ENCODE peak calls at places on chromosomes 6 and 20, in nine cellular contexts. K is H9, D is tibial artery, Y is stomach, P is upper lobe of right lung, C is heart left ventricle, M is neural progenitor cell, H is body of pancreas, O is right lobe of liver. B is an unnamed sample. For H3K4me1, the result is how much of the 10 kb centered on the place peaks cover.

GRCh38 chr20:4507288-4507719 is 214.4 kb upstream of the PRND start:
- DNase-seq in K (no peak), D (no peak), Y (no peak), P (no peak), C (no peak), M (no peak), H (no peak), O (no peak), B (no peak)

GRCh38 chr20:38229376-38230252 is 30.9 kb downstream of the KIAA1755 start:
- DNase-seq in K (no peak), D (no peak), Y (no peak), P (no peak), C (peak), M (peak), H (no peak), O (no peak), B (no peak)

GRCh38 chr6:116461563-116462507 is 660 bp downstream of the CALHM6 start:
- DNase-seq in K (peak), D (no peak), Y (peak), P (peak), C (peak), M (peak), H (peak), O (peak), B (peak)

GRCh38 chr6:57294829-57295228 is 22.6 kb upstream of the PRIM2 start:
- DNase-seq in K (no peak), D (peak), Y (no peak), P (no peak), C (no peak), M (no peak), H (no peak), O (no peak), B (no peak)

GRCh38 chr20:164618-165017 is 7.4 kb downstream of the DEFB127 start:
- DNase-seq in K (no peak), D (no peak), Y (no peak), P (no peak), C (no peak), M (no peak), H (no peak), O (no peak), B (no peak)

GRCh38 chr6:75588947-75589346 is 12.7 kb upstream of the SENP6 start:
- DNase-seq in K (no peak), D (no peak), Y (no peak), P (no peak), C (no peak), M (no peak), H (no peak), O (no peak), B (no peak)

GRCh38 chr6:12160350-12160749 is 129.8 kb upstream of the EDN1 start:
- DNase-seq in K (no peak), D (peak), Y (no peak), P (no peak), C (no peak), M (no peak), H (no peak), O (no peak), B (no peak)

GRCh38 chr20:19773471-19773870 is 15.4 kb downstream of the RIN2 start:
- DNase-seq in K (no peak), D (no peak), Y (no peak), P (no peak), C (no peak), M (no peak), H (no peak), O (no peak), B (no peak)

GRCh38 chr6:86357877-86358276 is 579.5 kb upstream of the HTR1E start:
- DNase-seq in K (no peak), D (no peak), Y (no peak), P (no peak), C (no peak), M (peak), H (no peak), O (no peak), B (no peak)

GRCh38 chr6:127328043-127328442 is 15.4 kb downstream of the ECHDC1 start:
- DNase-seq in K (no peak), D (no peak), Y (no peak), P (no peak), C (no peak), M (no peak), H (no peak), O (no peak), B (no peak)

GRCh38 chr6:143232849-143233248 is 172.2 kb downstream of the AIG1 start:
- DNase-seq in K (peak), D (no peak), Y (peak), P (no peak), C (no peak), M (peak), H (no peak), O (no peak), B (no peak)

GRCh38 chr6:102749210-102749971 is 1355.9 kb downstream of the GRIK2 start:
- DNase-seq in K (no peak), D (no peak), Y (no peak), P (no peak), C (no peak), M (no peak), H (no peak), O (no peak), B (no peak)

GRCh38 chr6:156757849-156758248 is 19.3 kb upstream of the ARID1B start:
- DNase-seq in K (no peak), D (no peak), Y (no peak), P (no peak), C (no peak), M (no peak), H (no peak), O (no peak), B (no peak)

GRCh38 chr6:156762547-156762946 is 14.6 kb upstream of the ARID1B start:
- DNase-seq in K (no peak), D (no peak), Y (no peak), P (no peak), C (no peak), M (no peak), H (no peak), O (no peak), B (no peak)

GRCh38 chr6:156756630-156757610 is 20.3 kb upstream of the ARID1B start:
- DNase-seq in K (no peak), D (no peak), Y (no peak), P (no peak), C (no peak), M (no peak), H (no peak), O (no peak), B (no peak)

GRCh38 chr6:156765117-156765516 is 12.1 kb upstream of the ARID1B start:
- DNase-seq in K (no peak), D (no peak), Y (no peak), P (no peak), C (no peak), M (no peak), H (no peak), O (no peak), B (no peak)

DNA sequence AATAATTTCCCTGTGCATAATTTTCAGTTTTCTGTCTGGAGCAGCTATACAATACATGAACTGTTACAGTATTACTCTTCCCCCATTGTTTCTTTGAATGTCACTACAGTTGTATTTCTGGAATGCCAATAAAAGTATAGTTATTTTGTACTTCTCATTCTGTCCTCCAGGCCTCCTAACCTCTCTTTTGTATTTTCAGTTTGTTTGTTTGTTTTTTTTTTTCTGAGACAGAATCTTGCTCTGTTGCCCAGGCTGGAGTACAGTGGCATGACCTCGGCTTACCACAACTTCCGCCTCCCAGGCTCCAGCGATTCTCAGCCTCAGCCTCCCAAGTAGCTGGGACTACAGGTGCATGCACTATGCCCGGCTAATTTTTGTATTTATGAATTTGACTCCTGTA is 16.8 kb upstream of the ARID1B start:
- DNase-seq in K (no peak), D (no peak), Y (no peak), P (no peak), C (no peak), M (no peak), H (no peak), O (no peak), B (no peak)
- H3K4me1 ChIP-seq in K (under half), D (under half), Y (under half), P (under half), C (under half), M (under half), H (under half), O (under half), B (under half)

GRCh38 chr20:44271915-44272663 is 25.0 kb downstream of the GDAP1L1 start:
- DNase-seq in K (peak), D (no peak), Y (no peak), P (no peak), C (no peak), M (peak), H (no peak), O (no peak), B (no peak)
- TF ChIP-seq CTCF in K (peak), D (no peak), Y (no peak), P (peak), C (no peak), M (peak), H (no peak), O (no peak), B (peak)

GRCh38 chr6:70180904-70181599 is 121.8 kb downstream of the COL9A1 start:
- DNase-seq in K (no peak), D (no peak), Y (no peak), P (no peak), C (no peak), M (no peak), H (no peak), O (no peak), B (no peak)
- H3K4me1 ChIP-seq in K (under half), D (under half), Y (under half), P (under half), C (under half), M (under half), H (under half), O (under half), B (under half)

DNA sequence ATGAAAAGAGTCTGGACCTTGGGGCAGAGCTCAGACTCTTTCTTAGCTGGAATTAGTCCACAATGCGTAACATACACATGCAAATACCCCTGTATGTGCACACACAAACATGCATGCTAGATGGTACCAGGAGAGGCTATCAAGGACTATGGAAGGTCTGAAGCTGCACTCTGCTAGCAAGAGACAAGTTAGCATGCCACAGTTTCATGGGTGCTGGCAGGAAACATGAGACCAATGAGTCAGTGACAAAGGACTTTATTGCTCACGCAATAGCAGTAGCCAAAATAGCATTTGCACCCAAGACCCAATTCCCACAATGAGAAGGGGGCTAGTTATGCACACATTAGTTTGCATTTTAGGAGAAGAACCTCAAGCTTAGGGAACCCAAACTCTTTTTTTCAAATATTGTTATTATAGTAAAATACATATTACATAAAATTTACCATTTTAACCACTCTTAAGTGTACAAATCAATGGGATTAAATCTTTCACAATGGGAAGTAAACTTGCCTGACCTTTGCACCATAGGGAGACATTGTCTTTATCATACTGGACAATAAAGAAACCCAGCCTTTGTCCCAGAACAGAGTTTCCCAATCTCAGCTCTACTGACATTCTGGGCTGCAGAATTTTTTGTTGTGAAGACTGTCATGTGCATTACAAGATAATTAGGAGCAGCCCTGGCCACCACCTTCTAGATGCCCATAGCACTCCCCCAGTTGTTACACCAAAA is 69.1 kb downstream of the NRSN1 start:
- DNase-seq in K (no peak), D (no peak), Y (no peak), P (no peak), C (no peak), M (peak), H (no peak), O (no peak), B (no peak)
- TF ChIP-seq CTCF in K (no peak), D (no peak), Y (no peak), P (no peak), C (no peak), M (no peak), H (no peak), O (no peak), B (no peak)

GRCh38 chr6:24923885-24924401 is 11.8 kb downstream of the RIPOR2 start:
- DNase-seq in K (peak), D (no peak), Y (no peak), P (no peak), C (no peak), M (peak), H (no peak), O (no peak), B (no peak)

GRCh38 chr6:24926192-24926591 is 9.6 kb downstream of the RIPOR2 start:
- DNase-seq in K (no peak), D (no peak), Y (no peak), P (no peak), C (no peak), M (no peak), H (no peak), O (no peak), B (no peak)

GRCh38 chr6:24925661-24926060 is 10.1 kb downstream of the RIPOR2 start:
- DNase-seq in K (no peak), D (no peak), Y (no peak), P (no peak), C (no peak), M (no peak), H (no peak), O (no peak), B (no peak)

GRCh38 chr6:24926639-24927038 is 9.1 kb downstream of the RIPOR2 start:
- DNase-seq in K (no peak), D (no peak), Y (no peak), P (no peak), C (no peak), M (no peak), H (no peak), O (no peak), B (no peak)

GRCh38 chr6:24924956-24925355 is 10.8 kb downstream of the RIPOR2 start:
- DNase-seq in K (no peak), D (no peak), Y (peak), P (no peak), C (no peak), M (no peak), H (no peak), O (no peak), B (no peak)
- H3K4me1 ChIP-seq in K (under half), D (under half), Y (under half), P (under half), C (under half), M (under half), H (under half), O (under half), B (under half)

DNA sequence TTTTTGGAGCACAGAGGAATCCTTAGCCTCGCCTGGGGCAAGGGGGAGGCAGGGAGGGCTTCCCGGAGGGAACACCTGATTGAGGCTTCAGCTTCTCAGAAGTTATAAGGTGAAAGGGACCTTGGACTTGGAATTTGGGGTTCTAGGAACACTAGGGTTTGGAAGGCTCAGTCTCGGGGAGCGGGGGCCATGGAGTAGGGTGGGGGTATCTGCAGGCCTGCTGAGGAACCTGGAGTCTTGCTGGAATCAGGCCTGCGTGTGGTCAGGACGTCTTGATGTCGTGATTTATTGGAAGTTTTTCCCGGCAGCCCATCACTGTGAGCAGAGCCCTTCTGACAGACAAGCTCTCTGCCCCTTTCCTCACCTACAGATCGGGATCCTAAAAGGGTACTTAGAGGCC is 50.7 kb downstream of the EFCAB8 start:
- DNase-seq in K (no peak), D (no peak), Y (no peak), P (peak), C (no peak), M (no peak), H (no peak), O (no peak), B (no peak)
- TF ChIP-seq CTCF in K (no peak), D (no peak), Y (no peak), P (no peak), C (no peak), M (no peak), H (no peak), O (no peak), B (no peak)

DNA sequence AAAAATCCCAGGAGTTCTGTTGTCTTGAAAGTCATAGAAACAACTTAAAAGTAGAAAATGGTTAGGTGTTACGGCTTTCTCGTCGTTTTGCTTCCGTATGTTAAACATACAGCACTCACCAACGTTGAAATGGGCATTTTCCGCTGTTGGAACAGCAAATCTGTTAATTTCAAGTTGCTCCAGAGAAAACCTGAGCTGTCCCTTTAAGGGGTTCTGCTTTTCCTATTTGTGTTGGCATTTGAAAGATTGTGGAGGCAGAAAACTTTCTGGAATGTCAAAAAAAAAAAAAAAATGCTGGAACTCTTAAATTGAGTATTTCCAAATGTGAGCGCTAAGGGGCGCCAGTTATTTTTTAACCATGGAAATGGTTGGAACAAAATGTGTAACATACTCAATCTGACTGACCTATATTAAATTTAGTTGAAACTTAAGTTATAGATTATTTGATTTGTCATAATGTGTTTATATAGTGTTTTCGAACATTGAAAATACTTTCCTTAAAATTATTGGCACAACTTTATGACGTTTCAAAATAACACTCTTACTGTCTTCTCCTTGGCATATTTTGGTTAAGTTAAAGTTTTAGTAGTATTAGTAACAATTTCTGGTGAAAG is 2.2 kb downstream of the QKI start:
- DNase-seq in K (no peak), D (peak), Y (peak), P (no peak), C (no peak), M (peak), H (peak), O (no peak), B (no peak)
- H3K4me1 ChIP-seq in K (under half), D (under half), Y (half or more), P (under half), C (under half), M (under half), H (under half), O (under half), B (under half)

B was measured in Peyer's patch.